ENCODE peak calls at places on chromosomes 5 and 9, in six cellular contexts. One of them, this sample, is unnamed.

GRCh38 chr5:116970318-116970717 is 395.7 kb upstream of the SEMA6A start:
- DNase-seq in IMR-90: no peak
- DNase-seq in hepatocyte: peak; percentile 6
- DNase-seq in mammary epithelial cell: no peak
- DNase-seq in GM23248: peak; percentile 2
- DNase-seq in K562: no peak
- DNase-seq in this sample: no peak

GRCh38 chr5:180718810-180719453 is 20.9 kb downstream of the OR2Y1 start:
- DNase-seq in mammary epithelial cell: peak; percentile 16
- DNase-seq in hepatocyte: peak; percentile 60
- DNase-seq in IMR-90: peak; percentile 31
- DNase-seq in GM23248: peak; percentile 54
- DNase-seq in K562: peak; percentile 29
- DNase-seq in this sample: peak; percentile 86

GRCh38 chr9:135376511-135377173 is 102.9 kb upstream of the PPP1R26 start:
- DNase-seq in K562: no peak
- DNase-seq in IMR-90: no peak
- DNase-seq in GM23248: no peak
- DNase-seq in mammary epithelial cell: no peak
- DNase-seq in hepatocyte: no peak
- DNase-seq in this sample: no peak

GRCh38 chr9:75700252-75700640 is 190.2 kb upstream of the PCSK5 start:
- DNase-seq in hepatocyte: no peak
- DNase-seq in IMR-90: no peak
- DNase-seq in K562: no peak
- DNase-seq in mammary epithelial cell: no peak
- DNase-seq in GM23248: no peak
- DNase-seq in this sample: no peak

GRCh38 chr5:136522217-136522956 is 157.0 kb upstream of the TRPC7 start:
- DNase-seq in hepatocyte: peak; percentile 16
- DNase-seq in IMR-90: no peak
- DNase-seq in GM23248: no peak
- DNase-seq in K562: no peak
- DNase-seq in mammary epithelial cell: no peak
- DNase-seq in this sample: no peak

GRCh38 chr9:136268318-136268717 is 22.7 kb upstream of the QSOX2 start:
- DNase-seq in hepatocyte: peak; percentile 32
- DNase-seq in mammary epithelial cell: no peak
- DNase-seq in K562: peak; percentile 39
- DNase-seq in IMR-90: no peak
- DNase-seq in GM23248: no peak
- DNase-seq in this sample: no peak

GRCh38 chr5:181235689-181236366 is 7.9 kb downstream of the RACK1 start:
- DNase-seq in IMR-90: no peak
- DNase-seq in K562: peak; percentile 10
- DNase-seq in GM23248: no peak
- DNase-seq in hepatocyte: no peak
- DNase-seq in mammary epithelial cell: no peak
- DNase-seq in this sample: no peak

GRCh38 chr5:57179262-57179960 is 5.6 kb downstream of the GPBP1 start:
- DNase-seq in IMR-90: no peak
- DNase-seq in K562: no peak
- DNase-seq in mammary epithelial cell: peak; percentile 20
- DNase-seq in hepatocyte: no peak
- DNase-seq in GM23248: peak; percentile 39
- DNase-seq in this sample: no peak

GRCh38 chr5:110362252-110362651 is 364.2 kb downstream of the TMEM232 start:
- DNase-seq in GM23248: peak; percentile 28
- DNase-seq in K562: no peak
- DNase-seq in mammary epithelial cell: no peak
- DNase-seq in hepatocyte: no peak
- DNase-seq in IMR-90: no peak
- DNase-seq in this sample: peak; percentile 3

GRCh38 chr5:169914766-169915165 is 65.5 kb downstream of the INSYN2B start:
- DNase-seq in IMR-90: peak; percentile 75
- DNase-seq in K562: no peak
- DNase-seq in hepatocyte: peak; percentile 53
- DNase-seq in GM23248: peak; percentile 84
- DNase-seq in mammary epithelial cell: peak; percentile 13
- DNase-seq in this sample: no peak

GRCh38 chr5:115601709-115602584 is at the start of gene TICAM2:
- DNase-seq in K562: peak; percentile 47
- DNase-seq in hepatocyte: peak; percentile 72
- DNase-seq in mammary epithelial cell: peak; percentile 34
- DNase-seq in IMR-90: peak; percentile 67
- DNase-seq in GM23248: peak; percentile 84
- DNase-seq in this sample: peak; percentile 50

GRCh38 chr9:111118256-111118950 is 80.1 kb upstream of the LPAR1 start:
- DNase-seq in K562: no peak
- DNase-seq in GM23248: peak; percentile 89
- DNase-seq in mammary epithelial cell: peak; percentile 29
- DNase-seq in hepatocyte: no peak
- DNase-seq in IMR-90: peak; percentile 89
- DNase-seq in this sample: peak; percentile 22

GRCh38 chr9:126583134-126583760 is 30.5 kb upstream of the LMX1B start:
- DNase-seq in IMR-90: no peak
- DNase-seq in mammary epithelial cell: no peak
- DNase-seq in hepatocyte: no peak
- DNase-seq in K562: no peak
- DNase-seq in GM23248: no peak
- DNase-seq in this sample: no peak
- H2AFZ ChIP-seq in IMR-90: no peak overlapping the region
- H2AFZ ChIP-seq in mammary epithelial cell: no peak overlapping the region
- H2AFZ ChIP-seq in hepatocyte: no peak overlapping the region
- H2AFZ ChIP-seq in K562: no peak overlapping the region
- H2AFZ ChIP-seq in GM23248: no peak overlapping the region
- H2AFZ ChIP-seq in this sample: no peak overlapping the region

GRCh38 chr5:80967500-80968181 is 7.5 kb downstream of the RASGRF2 start:
- DNase-seq in IMR-90: peak; percentile 93
- DNase-seq in hepatocyte: peak; percentile 52
- DNase-seq in mammary epithelial cell: peak; percentile 86
- DNase-seq in GM23248: peak; percentile 62
- DNase-seq in K562: no peak
- DNase-seq in this sample: peak; percentile 85
- H3K4me1 ChIP-seq in IMR-90: peaks cover 10% of the 10 kb centered on the region
- H3K4me1 ChIP-seq in hepatocyte: no peaks in the 10 kb centered on the region
- H3K4me1 ChIP-seq in mammary epithelial cell: peaks cover 11% of the 10 kb centered on the region
- H3K4me1 ChIP-seq in GM23248: peaks cover 10% of the 10 kb centered on the region
- H3K4me1 ChIP-seq in K562: no peaks in the 10 kb centered on the region
- H3K4me1 ChIP-seq in this sample: peaks cover 37% of the 10 kb centered on the region

DNA sequence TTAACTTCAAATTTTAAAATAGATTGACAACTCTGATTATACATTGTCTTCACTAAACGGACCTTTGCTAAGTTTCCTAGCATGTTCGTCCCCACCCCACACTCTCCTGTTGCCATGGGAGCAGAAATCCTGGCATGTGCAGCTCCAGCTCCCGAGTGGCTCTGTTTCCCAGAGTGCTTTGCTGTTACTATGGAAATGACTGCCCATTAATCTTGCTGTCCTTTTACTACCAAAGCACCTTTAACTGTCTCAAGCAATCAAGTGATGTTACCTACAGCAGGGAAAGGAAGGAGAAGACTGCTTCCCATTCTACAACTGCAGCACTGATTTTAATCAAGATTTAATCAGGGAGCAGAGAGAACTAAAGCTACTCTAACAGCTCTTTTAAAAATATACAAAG is 212.0 kb upstream of the KIF2A start:
- DNase-seq in IMR-90: peak; percentile 7
- DNase-seq in hepatocyte: peak; percentile 66
- DNase-seq in GM23248: peak; percentile 26
- DNase-seq in mammary epithelial cell: no peak
- DNase-seq in K562: no peak
- DNase-seq in this sample: peak; percentile 17
- H3K4me2 ChIP-seq in IMR-90: peak overlapping the region; percentile 76
- H3K4me2 ChIP-seq in hepatocyte: peak overlapping the region; percentile 16
- H3K4me2 ChIP-seq in GM23248: peak overlapping the region; percentile 71
- H3K4me2 ChIP-seq in mammary epithelial cell: peak overlapping the region; percentile 74
- H3K4me2 ChIP-seq in K562: no peak overlapping the region
- H3K4me2 ChIP-seq in this sample: peak overlapping the region; percentile 55

GRCh38 chr5:125064610-125065009 is 318.2 kb upstream of the ZNF608 start:
- DNase-seq in K562: no peak
- DNase-seq in hepatocyte: no peak
- DNase-seq in mammary epithelial cell: peak; percentile 34
- DNase-seq in GM23248: peak; percentile 77
- DNase-seq in IMR-90: no peak
- DNase-seq in this sample: no peak
- H2AFZ ChIP-seq in K562: no peak overlapping the region
- H2AFZ ChIP-seq in hepatocyte: no peak overlapping the region
- H2AFZ ChIP-seq in mammary epithelial cell: no peak overlapping the region
- H2AFZ ChIP-seq in GM23248: peak overlapping the region; percentile 8
- H2AFZ ChIP-seq in IMR-90: no peak overlapping the region
- H2AFZ ChIP-seq in this sample: peak overlapping the region; percentile 17

GRCh38 chr9:125999504-125999881 is 252.3 kb downstream of the PBX3 start:
- DNase-seq in IMR-90: no peak
- DNase-seq in K562: no peak
- DNase-seq in hepatocyte: no peak
- DNase-seq in GM23248: no peak
- DNase-seq in mammary epithelial cell: no peak
- DNase-seq in this sample: no peak
- H3K4me1 ChIP-seq in IMR-90: no peaks in the 10 kb centered on the region
- H3K4me1 ChIP-seq in K562: no peaks in the 10 kb centered on the region
- H3K4me1 ChIP-seq in hepatocyte: no peaks in the 10 kb centered on the region
- H3K4me1 ChIP-seq in GM23248: no peaks in the 10 kb centered on the region
- H3K4me1 ChIP-seq in mammary epithelial cell: no peaks in the 10 kb centered on the region
- H3K4me1 ChIP-seq in this sample: no peaks in the 10 kb centered on the region

GRCh38 chr9:121839726-121840500 is 188.5 kb downstream of the DAB2IP start:
- DNase-seq in mammary epithelial cell: no peak
- DNase-seq in hepatocyte: no peak
- DNase-seq in IMR-90: no peak
- DNase-seq in K562: no peak
- DNase-seq in GM23248: no peak
- DNase-seq in this sample: no peak
- H3K4me2 ChIP-seq in mammary epithelial cell: no peak overlapping the region
- H3K4me2 ChIP-seq in hepatocyte: no peak overlapping the region
- H3K4me2 ChIP-seq in IMR-90: no peak overlapping the region
- H3K4me2 ChIP-seq in K562: no peak overlapping the region
- H3K4me2 ChIP-seq in GM23248: no peak overlapping the region
- H3K4me2 ChIP-seq in this sample: no peak overlapping the region

GRCh38 chr9:82299870-82300269 is 311.3 kb downstream of the SPATA31D1 start:
- DNase-seq in mammary epithelial cell: no peak
- DNase-seq in IMR-90: no peak
- DNase-seq in hepatocyte: no peak
- DNase-seq in GM23248: no peak
- DNase-seq in K562: no peak
- DNase-seq in this sample: no peak

GRCh38 chr9:82302968-82303655 is 314.5 kb downstream of the SPATA31D1 start:
- DNase-seq in K562: no peak
- DNase-seq in hepatocyte: no peak
- DNase-seq in GM23248: peak; percentile 19
- DNase-seq in IMR-90: no peak
- DNase-seq in mammary epithelial cell: no peak
- DNase-seq in this sample: no peak
- H2AFZ ChIP-seq in K562: no peak overlapping the region
- H2AFZ ChIP-seq in hepatocyte: no peak overlapping the region
- H2AFZ ChIP-seq in GM23248: no peak overlapping the region
- H2AFZ ChIP-seq in IMR-90: no peak overlapping the region
- H2AFZ ChIP-seq in mammary epithelial cell: no peak overlapping the region
- H2AFZ ChIP-seq in this sample: no peak overlapping the region

GRCh38 chr9:76866689-76867088 is 39.2 kb downstream of the PRUNE2 start:
- DNase-seq in GM23248: peak; percentile 94
- DNase-seq in hepatocyte: peak; percentile 38
- DNase-seq in mammary epithelial cell: peak; percentile 54
- DNase-seq in IMR-90: peak; percentile 95
- DNase-seq in K562: no peak
- DNase-seq in this sample: peak; percentile 91
- H3K4me1 ChIP-seq in GM23248: peaks cover 31% of the 10 kb centered on the region
- H3K4me1 ChIP-seq in hepatocyte: no peaks in the 10 kb centered on the region
- H3K4me1 ChIP-seq in mammary epithelial cell: no peaks in the 10 kb centered on the region
- H3K4me1 ChIP-seq in IMR-90: peaks cover 9% of the 10 kb centered on the region
- H3K4me1 ChIP-seq in K562: no peaks in the 10 kb centered on the region
- H3K4me1 ChIP-seq in this sample: peaks cover 17% of the 10 kb centered on the region

GRCh38 chr9:115673599-115673998 is 480.0 kb upstream of the PAPPA start:
- DNase-seq in mammary epithelial cell: no peak
- DNase-seq in K562: no peak
- DNase-seq in GM23248: peak; percentile 87
- DNase-seq in hepatocyte: no peak
- DNase-seq in IMR-90: peak; percentile 75
- DNase-seq in this sample: no peak
- H3K4me2 ChIP-seq in mammary epithelial cell: no peak overlapping the region
- H3K4me2 ChIP-seq in K562: no peak overlapping the region
- H3K4me2 ChIP-seq in GM23248: peak overlapping the region; percentile 61
- H3K4me2 ChIP-seq in hepatocyte: no peak overlapping the region
- H3K4me2 ChIP-seq in IMR-90: peak overlapping the region; percentile 78
- H3K4me2 ChIP-seq in this sample: no peak overlapping the region